ENCODE peak calls at places on chromosomes 12 and 14, in nine cellular contexts. One of them, this sample, is unnamed.

GRCh38 chr12:28704477-28705169 is 444.5 kb upstream of the FAR2 start:
- DNase-seq in fibroblast of the aortic adventitia: peak; percentile 46
- DNase-seq in AG10803: peak; percentile 84
- DNase-seq in AG04450: no peak
- DNase-seq in testis: no peak
- DNase-seq in mucosa of descending colon: no peak
- DNase-seq in transverse colon: no peak
- DNase-seq in cardiac fibroblast: peak; percentile 56
- DNase-seq in Peyer's patch: no peak
- DNase-seq in this sample: no peak

GRCh38 chr12:85866929-85867776 is 6.9 kb upstream of the NTS start:
- DNase-seq in fibroblast of the aortic adventitia: peak; percentile 87
- DNase-seq in AG10803: peak; percentile 66
- DNase-seq in AG04450: peak; percentile 13
- DNase-seq in testis: peak; percentile 48
- DNase-seq in mucosa of descending colon: no peak
- DNase-seq in transverse colon: no peak
- DNase-seq in cardiac fibroblast: peak; percentile 82
- DNase-seq in Peyer's patch: no peak
- DNase-seq in this sample: peak; percentile 85

GRCh38 chr14:65238456-65238855 is 136.1 kb upstream of the MAX start:
- DNase-seq in fibroblast of the aortic adventitia: peak; percentile 93
- DNase-seq in AG10803: peak; percentile 94
- DNase-seq in AG04450: peak; percentile 66
- DNase-seq in testis: no peak
- DNase-seq in mucosa of descending colon: no peak
- DNase-seq in transverse colon: no peak
- DNase-seq in cardiac fibroblast: peak; percentile 94
- DNase-seq in Peyer's patch: no peak
- DNase-seq in this sample: peak; percentile 92

GRCh38 chr12:116613256-116613655 is 54.1 kb downstream of the MAP1LC3B2 start:
- DNase-seq in fibroblast of the aortic adventitia: no peak
- DNase-seq in AG10803: no peak
- DNase-seq in AG04450: no peak
- DNase-seq in testis: no peak
- DNase-seq in mucosa of descending colon: no peak
- DNase-seq in transverse colon: no peak
- DNase-seq in cardiac fibroblast: no peak
- DNase-seq in Peyer's patch: no peak
- DNase-seq in this sample: no peak

GRCh38 chr12:132396657-132397056 is 67.3 kb upstream of the GALNT9 start:
- DNase-seq in fibroblast of the aortic adventitia: no peak
- DNase-seq in AG10803: no peak
- DNase-seq in AG04450: no peak
- DNase-seq in testis: no peak
- DNase-seq in mucosa of descending colon: no peak
- DNase-seq in transverse colon: no peak
- DNase-seq in cardiac fibroblast: no peak
- DNase-seq in Peyer's patch: no peak
- DNase-seq in this sample: no peak

GRCh38 chr14:91599966-91600365 is 89.9 kb upstream of the PPP4R3A start:
- DNase-seq in fibroblast of the aortic adventitia: peak; percentile 16
- DNase-seq in AG10803: no peak
- DNase-seq in AG04450: no peak
- DNase-seq in testis: no peak
- DNase-seq in mucosa of descending colon: no peak
- DNase-seq in transverse colon: no peak
- DNase-seq in cardiac fibroblast: no peak
- DNase-seq in Peyer's patch: no peak
- DNase-seq in this sample: no peak

GRCh38 chr14:93094121-93094918 is 21.4 kb downstream of the ITPK1 start:
- DNase-seq in fibroblast of the aortic adventitia: no peak
- DNase-seq in AG10803: no peak
- DNase-seq in AG04450: no peak
- DNase-seq in testis: no peak
- DNase-seq in mucosa of descending colon: no peak
- DNase-seq in transverse colon: no peak
- DNase-seq in cardiac fibroblast: no peak
- DNase-seq in Peyer's patch: no peak
- DNase-seq in this sample: no peak

GRCh38 chr12:78824918-78825317 is 39.7 kb upstream of the SYT1 start:
- DNase-seq in fibroblast of the aortic adventitia: no peak
- DNase-seq in AG10803: no peak
- DNase-seq in AG04450: no peak
- DNase-seq in testis: no peak
- DNase-seq in mucosa of descending colon: no peak
- DNase-seq in transverse colon: no peak
- DNase-seq in cardiac fibroblast: no peak
- DNase-seq in Peyer's patch: no peak
- DNase-seq in this sample: no peak

GRCh38 chr12:50055831-50056628 is 1.4 kb upstream of the ASIC1 start:
- DNase-seq in fibroblast of the aortic adventitia: peak; percentile 46
- DNase-seq in AG10803: peak; percentile 30
- DNase-seq in AG04450: no peak
- DNase-seq in testis: peak; percentile 58
- DNase-seq in mucosa of descending colon: peak; percentile 54
- DNase-seq in transverse colon: peak; percentile 44
- DNase-seq in cardiac fibroblast: peak; percentile 54
- DNase-seq in Peyer's patch: peak; percentile 71
- DNase-seq in this sample: peak; percentile 66

GRCh38 chr14:76918176-76918750 is 92.1 kb downstream of the LRRC74A start:
- DNase-seq in fibroblast of the aortic adventitia: peak; percentile 98
- DNase-seq in AG10803: peak; percentile 96
- DNase-seq in AG04450: peak; percentile 84
- DNase-seq in testis: no peak
- DNase-seq in mucosa of descending colon: peak; percentile 46
- DNase-seq in transverse colon: peak; percentile 52
- DNase-seq in cardiac fibroblast: peak; percentile 87
- DNase-seq in Peyer's patch: peak; percentile 55
- DNase-seq in this sample: peak; percentile 84

GRCh38 chr12:52215587-52216031 is 17.4 kb upstream of the KRT7 start:
- DNase-seq in fibroblast of the aortic adventitia: peak; percentile 73
- DNase-seq in AG10803: no peak
- DNase-seq in AG04450: no peak
- DNase-seq in testis: no peak
- DNase-seq in mucosa of descending colon: peak; percentile 18
- DNase-seq in transverse colon: no peak
- DNase-seq in cardiac fibroblast: peak; percentile 70
- DNase-seq in Peyer's patch: peak; percentile 43
- DNase-seq in this sample: peak; percentile 60

GRCh38 chr12:114263031-114263825 is 142.7 kb downstream of the TBX5 start:
- DNase-seq in fibroblast of the aortic adventitia: peak; percentile 13
- DNase-seq in AG10803: no peak
- DNase-seq in AG04450: no peak
- DNase-seq in testis: no peak
- DNase-seq in mucosa of descending colon: no peak
- DNase-seq in transverse colon: no peak
- DNase-seq in cardiac fibroblast: peak; percentile 2
- DNase-seq in Peyer's patch: no peak
- DNase-seq in this sample: no peak

GRCh38 chr12:74890237-74890599 is 319.4 kb downstream of the KCNC2 start:
- DNase-seq in fibroblast of the aortic adventitia: peak; percentile 87
- DNase-seq in AG10803: peak; percentile 72
- DNase-seq in AG04450: peak; percentile 53
- DNase-seq in testis: peak; percentile 15
- DNase-seq in mucosa of descending colon: no peak
- DNase-seq in transverse colon: no peak
- DNase-seq in cardiac fibroblast: peak; percentile 87
- DNase-seq in Peyer's patch: peak; percentile 56
- DNase-seq in this sample: peak; percentile 94

GRCh38 chr12:44847403-44847802 is 28.7 kb downstream of the NELL2 start:
- DNase-seq in fibroblast of the aortic adventitia: no peak
- DNase-seq in AG10803: no peak
- DNase-seq in AG04450: no peak
- DNase-seq in testis: no peak
- DNase-seq in mucosa of descending colon: no peak
- DNase-seq in transverse colon: no peak
- DNase-seq in cardiac fibroblast: no peak
- DNase-seq in Peyer's patch: no peak
- DNase-seq in this sample: no peak
- H3K4me3 ChIP-seq in fibroblast of the aortic adventitia: no peak overlapping the region
- H3K4me3 ChIP-seq in AG10803: no peak overlapping the region
- H3K4me3 ChIP-seq in AG04450: no peak overlapping the region
- H3K4me3 ChIP-seq in testis: no peak overlapping the region
- H3K4me3 ChIP-seq in mucosa of descending colon: no peak overlapping the region
- H3K4me3 ChIP-seq in transverse colon: no peak overlapping the region
- H3K4me3 ChIP-seq in cardiac fibroblast: no peak overlapping the region
- H3K4me3 ChIP-seq in Peyer's patch: no peak overlapping the region
- H3K4me3 ChIP-seq in this sample: no peak overlapping the region

DNA sequence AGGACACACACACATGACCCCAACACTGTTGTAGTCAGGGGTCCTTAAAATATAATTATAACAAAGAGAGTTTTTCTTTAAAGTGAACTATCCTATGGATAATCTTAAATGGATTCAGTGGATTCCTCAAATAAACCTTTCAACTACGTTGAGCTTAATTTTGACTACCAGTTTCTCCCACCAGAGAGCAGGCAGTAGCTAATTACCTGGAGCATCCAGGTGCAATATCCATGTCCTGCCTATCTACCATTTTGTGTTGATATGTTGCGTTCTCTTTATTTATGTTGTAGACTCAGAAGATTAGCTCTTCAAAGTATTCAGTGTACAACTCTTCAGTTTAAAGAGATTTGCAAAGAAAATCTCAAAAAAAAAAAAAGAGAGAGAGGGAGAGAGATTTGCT is 127.2 kb upstream of the GZMB start:
- DNase-seq in fibroblast of the aortic adventitia: no peak
- DNase-seq in AG10803: no peak
- DNase-seq in AG04450: no peak
- DNase-seq in testis: no peak
- DNase-seq in mucosa of descending colon: no peak
- DNase-seq in transverse colon: no peak
- DNase-seq in cardiac fibroblast: no peak
- DNase-seq in Peyer's patch: no peak
- DNase-seq in this sample: no peak
- TF ChIP-seq CTCF in fibroblast of the aortic adventitia: no peak
- TF ChIP-seq CTCF in AG10803: no peak
- TF ChIP-seq CTCF in AG04450: no peak
- TF ChIP-seq CTCF in testis: no peak
- TF ChIP-seq CTCF in mucosa of descending colon: no peak
- TF ChIP-seq CTCF in transverse colon: no peak
- TF ChIP-seq CTCF in cardiac fibroblast: no peak
- TF ChIP-seq CTCF in Peyer's patch: no peak
- TF ChIP-seq CTCF in this sample: no peak

DNA sequence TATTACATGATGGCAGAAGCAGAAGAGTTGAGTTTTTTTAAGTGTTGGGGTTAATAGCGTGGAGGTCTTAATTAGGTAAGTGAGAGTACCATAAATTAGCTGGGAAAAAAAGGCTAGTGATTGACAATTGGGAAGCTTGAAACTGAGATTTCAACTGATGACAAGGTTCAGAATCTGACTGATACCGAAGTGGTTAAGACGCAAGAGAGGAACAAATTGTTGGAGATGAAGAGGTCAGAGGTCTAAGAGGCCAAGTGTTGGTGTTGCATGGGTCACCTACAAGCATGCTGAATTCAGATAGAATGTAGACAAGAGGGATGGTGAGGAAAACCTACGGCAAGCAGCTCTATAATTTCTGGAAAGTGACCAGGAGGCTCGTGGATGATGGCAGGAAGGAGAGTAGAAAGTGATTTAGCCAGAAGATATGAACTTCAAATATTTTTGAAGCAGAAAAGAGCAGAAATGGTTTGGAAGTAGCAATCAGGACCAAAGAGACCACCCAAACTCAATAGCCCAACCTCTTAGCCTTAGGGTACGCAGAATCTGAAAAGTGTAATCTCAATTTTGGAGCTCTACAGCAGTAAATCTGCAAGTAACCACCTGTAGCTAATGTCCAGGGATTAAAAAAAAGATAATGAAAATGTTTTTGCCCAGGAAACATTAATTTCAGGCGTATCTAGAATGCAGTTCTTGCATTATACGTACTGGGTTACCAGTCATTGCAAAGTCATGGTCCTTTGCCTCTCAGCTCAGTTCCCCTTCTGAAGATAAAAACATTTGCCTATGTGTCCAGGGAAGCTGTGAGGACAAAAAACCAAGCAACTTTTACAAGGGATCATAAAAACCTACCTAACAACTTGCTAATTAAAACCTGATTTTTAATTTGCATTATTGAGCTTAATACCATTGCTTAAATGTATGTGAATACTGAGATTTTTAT is 1.7 kb upstream of the TMPO start:
- DNase-seq in fibroblast of the aortic adventitia: no peak
- DNase-seq in AG10803: no peak
- DNase-seq in AG04450: no peak
- DNase-seq in testis: peak; percentile 4
- DNase-seq in mucosa of descending colon: no peak
- DNase-seq in transverse colon: no peak
- DNase-seq in cardiac fibroblast: no peak
- DNase-seq in Peyer's patch: no peak
- DNase-seq in this sample: no peak
- H3K4me3 ChIP-seq in fibroblast of the aortic adventitia: peak overlapping the region; percentile 2
- H3K4me3 ChIP-seq in AG10803: no peak overlapping the region
- H3K4me3 ChIP-seq in AG04450: peak overlapping the region; percentile 14
- H3K4me3 ChIP-seq in testis: no peak overlapping the region
- H3K4me3 ChIP-seq in mucosa of descending colon: no peak overlapping the region
- H3K4me3 ChIP-seq in transverse colon: peak overlapping the region; percentile 98
- H3K4me3 ChIP-seq in cardiac fibroblast: no peak overlapping the region
- H3K4me3 ChIP-seq in Peyer's patch: no peak overlapping the region
- H3K4me3 ChIP-seq in this sample: no peak overlapping the region

DNA sequence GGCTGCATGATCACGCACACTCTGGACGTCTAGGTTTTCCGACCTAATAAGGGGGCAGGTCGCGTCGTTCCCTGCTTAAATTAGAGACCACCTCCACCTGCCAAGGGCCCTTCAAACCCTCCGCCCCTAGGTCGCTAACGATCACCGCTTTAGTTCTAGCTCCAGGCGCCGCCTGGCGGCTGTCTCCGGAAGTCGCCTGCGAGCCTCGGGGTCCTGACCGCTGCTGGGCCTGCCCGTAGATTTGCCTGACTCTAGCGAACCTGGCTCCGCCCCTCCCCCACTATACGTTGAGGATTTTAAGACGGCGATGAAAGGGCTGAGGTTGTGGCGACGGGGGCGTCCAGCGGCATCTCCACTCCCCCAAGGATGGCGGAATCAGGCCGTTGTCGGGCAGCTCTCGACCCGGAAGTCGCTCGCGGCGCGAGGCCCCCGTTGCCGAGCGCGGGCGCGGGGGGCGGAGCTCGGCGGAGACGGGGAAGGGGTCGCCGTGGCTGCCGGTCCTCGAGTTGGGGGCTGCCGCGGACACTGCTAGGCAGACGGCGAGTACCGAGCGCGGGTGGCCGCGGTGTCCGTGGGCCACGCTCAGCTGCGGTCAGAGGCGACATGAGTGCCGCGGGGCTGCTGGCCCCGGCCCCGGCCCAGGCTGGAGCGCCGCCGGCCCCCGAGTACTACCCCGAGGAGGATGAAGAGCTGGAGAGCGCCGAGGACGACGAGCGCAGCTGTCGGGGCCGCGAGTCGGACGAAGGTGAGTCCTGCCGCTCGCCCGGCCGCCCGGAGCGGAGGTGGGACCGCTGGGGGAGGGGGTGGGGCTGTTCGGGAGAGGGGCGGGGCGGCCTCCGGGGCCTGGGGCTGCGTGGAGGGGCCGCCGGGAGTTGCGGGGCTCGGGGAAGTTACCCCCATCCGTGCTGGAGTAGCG is at the start of gene SUDS3:
- DNase-seq in fibroblast of the aortic adventitia: peak; percentile 83
- DNase-seq in AG10803: peak; percentile 63
- DNase-seq in AG04450: peak; percentile 48
- DNase-seq in testis: peak; percentile 97
- DNase-seq in mucosa of descending colon: peak; percentile 97
- DNase-seq in transverse colon: peak; percentile 96
- DNase-seq in cardiac fibroblast: peak; percentile 87
- DNase-seq in Peyer's patch: peak; percentile 97
- DNase-seq in this sample: peak; percentile 79
- TF ChIP-seq CTCF in fibroblast of the aortic adventitia: peak; percentile 97
- TF ChIP-seq CTCF in AG10803: peak; percentile 96
- TF ChIP-seq CTCF in AG04450: peak; percentile 97
- TF ChIP-seq CTCF in testis: peak; percentile 94
- TF ChIP-seq CTCF in mucosa of descending colon: peak; percentile 96
- TF ChIP-seq CTCF in transverse colon: peak; percentile 99
- TF ChIP-seq CTCF in cardiac fibroblast: peak; percentile 93
- TF ChIP-seq CTCF in Peyer's patch: peak; percentile 95
- TF ChIP-seq CTCF in this sample: peak; percentile 97

GRCh38 chr14:32205984-32206383 is 2.9 kb upstream of the RNU6-8 start:
- DNase-seq in fibroblast of the aortic adventitia: no peak
- DNase-seq in AG10803: no peak
- DNase-seq in AG04450: no peak
- DNase-seq in testis: no peak
- DNase-seq in mucosa of descending colon: no peak
- DNase-seq in transverse colon: peak; percentile 18
- DNase-seq in cardiac fibroblast: no peak
- DNase-seq in Peyer's patch: no peak
- DNase-seq in this sample: no peak
- H3K4me3 ChIP-seq in fibroblast of the aortic adventitia: no peak overlapping the region
- H3K4me3 ChIP-seq in AG10803: no peak overlapping the region
- H3K4me3 ChIP-seq in AG04450: no peak overlapping the region
- H3K4me3 ChIP-seq in testis: no peak overlapping the region
- H3K4me3 ChIP-seq in mucosa of descending colon: no peak overlapping the region
- H3K4me3 ChIP-seq in transverse colon: no peak overlapping the region
- H3K4me3 ChIP-seq in cardiac fibroblast: no peak overlapping the region
- H3K4me3 ChIP-seq in Peyer's patch: no peak overlapping the region
- H3K4me3 ChIP-seq in this sample: no peak overlapping the region

This sample was measured in choroid plexus epithelial cell.